ENCODE peak calls at places on chromosomes 4 and X, in six cellular contexts. K, V, M, U, F and P are unnamed samples. For H3K4me1, the result is how much of the 10 kb centered on the place peaks cover.

GRCh38 chr4:17535906-17536305 is 20.9 kb downstream of the CLRN2 start:
- DNase-seq in K (no peak), V (peak), M (no peak), U (no peak), F (no peak), P (peak)

GRCh38 chr4:153067376-153067775 is 131.3 kb downstream of the FHDC1 start:
- DNase-seq in K (no peak), V (peak), M (no peak), U (no peak), F (no peak), P (no peak)

GRCh38 chr4:152500798-152501434 is 35.0 kb downstream of the FBXW7 start:
- DNase-seq in K (peak), V (peak), M (peak), U (peak), F (no peak), P (peak)

GRCh38 chrX:134836497-134836968 is 154.3 kb upstream of the SMIM10 start:
- DNase-seq in K (no peak), V (peak), M (no peak), U (no peak), F (no peak), P (no peak)

GRCh38 chr4:9762823-9763475 is 18.5 kb upstream of the DRD5 start:
- DNase-seq in K (peak), V (peak), M (peak), U (peak), F (no peak), P (no peak)

GRCh38 chr4:24655971-24656370 is 71.6 kb upstream of the DHX15 start:
- DNase-seq in K (no peak), V (no peak), M (no peak), U (no peak), F (no peak), P (no peak)

GRCh38 chrX:49792376-49792775 is 36.7 kb upstream of the PAGE4 start:
- DNase-seq in K (no peak), V (no peak), M (no peak), U (no peak), F (no peak), P (no peak)

GRCh38 chr4:156805696-156806095 is 165.9 kb downstream of the PDGFC start:
- DNase-seq in K (no peak), V (no peak), M (no peak), U (no peak), F (no peak), P (no peak)

GRCh38 chr4:55509272-55509671 is 37.4 kb downstream of the CLOCK start:
- DNase-seq in K (no peak), V (no peak), M (no peak), U (no peak), F (no peak), P (no peak)

GRCh38 chr4:131347816-131348215 is 1801.3 kb upstream of the PCDH10 start:
- DNase-seq in K (no peak), V (no peak), M (no peak), U (no peak), F (no peak), P (no peak)

GRCh38 chrX:10617964-10618342 is 2.4 kb downstream of the MID1 start:
- DNase-seq in K (peak), V (no peak), M (no peak), U (peak), F (no peak), P (no peak)

GRCh38 chr4:152408514-152409327 is 127.2 kb downstream of the FBXW7 start:
- DNase-seq in K (no peak), V (peak), M (no peak), U (peak), F (no peak), P (no peak)

GRCh38 chrX:55841962-55842752 is 124.6 kb downstream of the RRAGB start:
- DNase-seq in K (no peak), V (no peak), M (no peak), U (no peak), F (no peak), P (no peak)

GRCh38 chr4:6372649-6373525 is 99.5 kb downstream of the PPP2R2C start:
- DNase-seq in K (no peak), V (peak), M (no peak), U (peak), F (no peak), P (peak)

GRCh38 chrX:115892787-115893671 is 277.5 kb upstream of the AGTR2 start:
- DNase-seq in K (peak), V (peak), M (peak), U (no peak), F (peak), P (peak)

GRCh38 chr4:40402556-40402955 is 67.4 kb downstream of the CHRNA9 start:
- DNase-seq in K (no peak), V (no peak), M (no peak), U (no peak), F (no peak), P (no peak)

GRCh38 chr4:182855312-182855711 is 61.9 kb downstream of the DCTD start:
- DNase-seq in K (no peak), V (no peak), M (no peak), U (no peak), F (no peak), P (no peak)

GRCh38 chr4:108830509-108831244 is 67.8 kb upstream of the ETNPPL start:
- DNase-seq in K (peak), V (no peak), M (no peak), U (no peak), F (peak), P (no peak)

GRCh38 chr4:125983168-125983567 is 668.4 kb downstream of the FAT4 start:
- DNase-seq in K (no peak), V (no peak), M (no peak), U (no peak), F (no peak), P (no peak)

GRCh38 chr4:70687821-70688794 is at the start of gene UTP3:
- DNase-seq in K (peak), V (peak), M (peak), U (peak), F (peak), P (peak)

GRCh38 chr4:19472669-19473068 is 779.0 kb upstream of the SLIT2 start:
- DNase-seq in K (no peak), V (no peak), M (no peak), U (no peak), F (no peak), P (no peak)

GRCh38 chr4:41632481-41633073 is 94.6 kb downstream of the LIMCH1 start:
- DNase-seq in K (no peak), V (no peak), M (no peak), U (no peak), F (no peak), P (no peak)

GRCh38 chr4:82469776-82470345 is 39.5 kb downstream of the ENOPH1 start:
- DNase-seq in K (no peak), V (no peak), M (no peak), U (no peak), F (no peak), P (no peak)

GRCh38 chr4:76958891-76959290 is 9.3 kb downstream of the SEPTIN11 start:
- DNase-seq in K (no peak), V (no peak), M (no peak), U (no peak), F (no peak), P (no peak)

GRCh38 chr4:76954489-76954888 is 4.9 kb downstream of the SEPTIN11 start:
- DNase-seq in K (no peak), V (no peak), M (no peak), U (no peak), F (no peak), P (no peak)

GRCh38 chr4:76955187-76955586 is 5.6 kb downstream of the SEPTIN11 start:
- DNase-seq in K (no peak), V (no peak), M (no peak), U (no peak), F (no peak), P (no peak)

GRCh38 chr4:76960014-76960413 is 10.5 kb downstream of the SEPTIN11 start:
- DNase-seq in K (no peak), V (no peak), M (no peak), U (no peak), F (no peak), P (no peak)

DNA sequence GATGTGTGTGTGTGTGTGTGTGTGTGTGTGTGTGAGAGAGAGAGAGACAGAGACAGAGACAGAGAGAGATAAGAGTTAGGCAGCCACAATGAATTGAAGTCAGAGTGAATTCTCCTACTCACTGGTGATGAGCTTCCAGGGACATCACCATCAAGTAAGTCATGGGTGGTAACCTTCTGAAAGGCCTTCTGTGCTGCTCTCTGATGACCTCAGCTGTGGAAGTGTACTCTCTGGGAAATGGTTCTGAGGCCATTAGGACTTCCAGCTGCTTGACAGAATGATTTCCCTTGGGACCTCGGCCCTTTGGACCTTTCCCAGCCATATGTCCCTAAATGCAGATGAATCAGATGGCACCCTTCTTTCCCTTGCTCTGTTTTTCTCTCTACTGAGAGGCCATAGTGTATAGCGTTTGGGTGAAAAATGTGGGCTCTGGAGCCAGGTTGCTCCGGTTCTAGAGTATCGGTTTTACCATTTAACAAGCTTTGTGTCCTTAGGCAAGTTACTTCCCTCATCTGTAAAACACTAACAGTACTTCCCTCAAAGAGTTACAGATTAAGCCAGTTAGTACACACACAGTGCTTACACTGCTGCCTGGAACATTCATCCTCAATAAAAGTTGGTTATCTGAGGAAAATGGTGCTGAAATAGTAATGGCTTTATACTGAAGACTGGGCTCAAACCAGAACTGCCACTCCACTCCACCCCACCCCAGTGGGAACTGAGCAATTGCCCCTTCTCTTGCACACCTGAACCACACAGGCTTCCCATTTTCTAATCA is 7.6 kb downstream of the SEPTIN11 start:
- DNase-seq in K (no peak), V (no peak), M (no peak), U (no peak), F (peak), P (no peak)
- H3K4me1 ChIP-seq in K (under half), V (under half), M (under half), U (under half), F (under half), P (under half)

GRCh38 chrX:20230406-20230805 is 36.3 kb downstream of the RPS6KA3 start:
- DNase-seq in K (no peak), V (no peak), M (no peak), U (no peak), F (no peak), P (no peak)
- H3K4me1 ChIP-seq in K (under half), V (under half), M (under half), U (under half), F (under half), P (under half)

GRCh38 chr4:89954906-89955305 is 60.3 kb downstream of the MMRN1 start:
- DNase-seq in K (no peak), V (no peak), M (no peak), U (no peak), F (no peak), P (no peak)

GRCh38 chr4:89952458-89952857 is 57.8 kb downstream of the MMRN1 start:
- DNase-seq in K (no peak), V (no peak), M (no peak), U (no peak), F (no peak), P (no peak)

GRCh38 chr4:89949782-89950387 is 55.2 kb downstream of the MMRN1 start:
- DNase-seq in K (no peak), V (no peak), M (no peak), U (no peak), F (no peak), P (no peak)
- H3K4me1 ChIP-seq in K (under half), V (under half), M (under half), U (under half), F (under half), P (under half)

GRCh38 chrX:150255441-150256296 is 107.4 kb upstream of the MAMLD1 start:
- DNase-seq in K (peak), V (no peak), M (no peak), U (no peak), F (no peak), P (no peak)

GRCh38 chrX:150256297-150256650 is 106.8 kb upstream of the MAMLD1 start:
- DNase-seq in K (no peak), V (no peak), M (no peak), U (no peak), F (no peak), P (no peak)

GRCh38 chrX:150258463-150259430 is 104.4 kb upstream of the MAMLD1 start:
- DNase-seq in K (peak), V (no peak), M (no peak), U (no peak), F (no peak), P (no peak)

GRCh38 chrX:150258176-150258425 is 105.0 kb upstream of the MAMLD1 start:
- DNase-seq in K (no peak), V (no peak), M (no peak), U (no peak), F (no peak), P (no peak)

GRCh38 chrX:150257348-150258175 is 105.6 kb upstream of the MAMLD1 start:
- DNase-seq in K (peak), V (no peak), M (no peak), U (no peak), F (no peak), P (no peak)
- H3K4me1 ChIP-seq in K (under half), V (under half), M (under half), U (under half), F (under half), P (under half)

GRCh38 chr4:75726577-75726976 is 2.2 kb downstream of the USO1 start:
- DNase-seq in K (no peak), V (no peak), M (no peak), U (no peak), F (no peak), P (no peak)
- H3K4me1 ChIP-seq in K (under half), V (under half), M (under half), U (half or more), F (under half), P (under half)